ENCODE peak calls at places on chromosomes 13 and 19, in nine cellular contexts. One of them, this sample, is unnamed.

GRCh38 chr13:27117158-27117557 is 54.5 kb downstream of the USP12 start:
- DNase-seq in hepatocyte: no peak
- DNase-seq in stimulated activated CD4-positive, alpha-beta T cell treated with anti-CD3 and anti-CD28 coated beads, Interleukin-4, amount 100 ng/mL, for 4 hours: no peak
- DNase-seq in AG04450: peak; percentile 30
- DNase-seq in NCI-H1092 treated with DMSO at 0.1 percent for 48 hours: no peak
- DNase-seq in Right ventricle myocardium superior: no peak
- DNase-seq in cardiac muscle cell: no peak
- DNase-seq in colonic mucosa: no peak
- DNase-seq in iris pigment epithelial cell: peak; percentile 74
- DNase-seq in this sample: no peak

GRCh38 chr19:3210347-3211017 is 14.0 kb upstream of the CELF5 start:
- DNase-seq in AG04450: no peak
- DNase-seq in NCI-H1092 treated with DMSO at 0.1 percent for 48 hours: peak; percentile 3
- DNase-seq in colonic mucosa: peak; percentile 68
- DNase-seq in cardiac muscle cell: peak; percentile 46
- DNase-seq in hepatocyte: peak; percentile 52
- DNase-seq in stimulated activated CD4-positive, alpha-beta T cell treated with anti-CD3 and anti-CD28 coated beads, Interleukin-4, amount 100 ng/mL, for 4 hours: peak; percentile 57
- DNase-seq in iris pigment epithelial cell: peak; percentile 21
- DNase-seq in Right ventricle myocardium superior: peak; percentile 78
- DNase-seq in this sample: peak; percentile 48

GRCh38 chr13:80475718-80476117 is 134.8 kb upstream of the SPRY2 start:
- DNase-seq in Right ventricle myocardium superior: no peak
- DNase-seq in iris pigment epithelial cell: no peak
- DNase-seq in AG04450: no peak
- DNase-seq in colonic mucosa: no peak
- DNase-seq in stimulated activated CD4-positive, alpha-beta T cell treated with anti-CD3 and anti-CD28 coated beads, Interleukin-4, amount 100 ng/mL, for 4 hours: no peak
- DNase-seq in NCI-H1092 treated with DMSO at 0.1 percent for 48 hours: no peak
- DNase-seq in hepatocyte: no peak
- DNase-seq in cardiac muscle cell: no peak
- DNase-seq in this sample: no peak

GRCh38 chr19:14632286-14632685 is 42.4 kb downstream of the ADGRE3 start:
- DNase-seq in Right ventricle myocardium superior: no peak
- DNase-seq in hepatocyte: no peak
- DNase-seq in AG04450: no peak
- DNase-seq in iris pigment epithelial cell: peak; percentile 52
- DNase-seq in colonic mucosa: peak; percentile 20
- DNase-seq in stimulated activated CD4-positive, alpha-beta T cell treated with anti-CD3 and anti-CD28 coated beads, Interleukin-4, amount 100 ng/mL, for 4 hours: no peak
- DNase-seq in cardiac muscle cell: no peak
- DNase-seq in NCI-H1092 treated with DMSO at 0.1 percent for 48 hours: no peak
- DNase-seq in this sample: peak; percentile 20

GRCh38 chr19:40523322-40524047 is 53.2 kb upstream of the SHKBP1 start:
- DNase-seq in cardiac muscle cell: peak; percentile 77
- DNase-seq in hepatocyte: peak; percentile 86
- DNase-seq in colonic mucosa: peak; percentile 79
- DNase-seq in iris pigment epithelial cell: peak; percentile 59
- DNase-seq in AG04450: no peak
- DNase-seq in NCI-H1092 treated with DMSO at 0.1 percent for 48 hours: peak; percentile 41
- DNase-seq in stimulated activated CD4-positive, alpha-beta T cell treated with anti-CD3 and anti-CD28 coated beads, Interleukin-4, amount 100 ng/mL, for 4 hours: peak; percentile 16
- DNase-seq in Right ventricle myocardium superior: peak; percentile 55
- DNase-seq in this sample: no peak

GRCh38 chr13:59914556-59914955 is 249.2 kb downstream of the DIAPH3 start:
- DNase-seq in colonic mucosa: no peak
- DNase-seq in Right ventricle myocardium superior: no peak
- DNase-seq in stimulated activated CD4-positive, alpha-beta T cell treated with anti-CD3 and anti-CD28 coated beads, Interleukin-4, amount 100 ng/mL, for 4 hours: no peak
- DNase-seq in AG04450: peak; percentile 13
- DNase-seq in iris pigment epithelial cell: peak; percentile 63
- DNase-seq in cardiac muscle cell: no peak
- DNase-seq in hepatocyte: no peak
- DNase-seq in NCI-H1092 treated with DMSO at 0.1 percent for 48 hours: no peak
- DNase-seq in this sample: no peak

GRCh38 chr19:14114854-14115253 is 2.7 kb downstream of the PRKACA start:
- DNase-seq in NCI-H1092 treated with DMSO at 0.1 percent for 48 hours: no peak
- DNase-seq in AG04450: no peak
- DNase-seq in colonic mucosa: peak; percentile 60
- DNase-seq in Right ventricle myocardium superior: peak; percentile 82
- DNase-seq in cardiac muscle cell: peak; percentile 44
- DNase-seq in hepatocyte: no peak
- DNase-seq in stimulated activated CD4-positive, alpha-beta T cell treated with anti-CD3 and anti-CD28 coated beads, Interleukin-4, amount 100 ng/mL, for 4 hours: peak; percentile 37
- DNase-seq in iris pigment epithelial cell: no peak
- DNase-seq in this sample: peak; percentile 21

GRCh38 chr13:97125810-97126738 is 96.1 kb upstream of the MBNL2 start:
- DNase-seq in hepatocyte: peak; percentile 64
- DNase-seq in colonic mucosa: no peak
- DNase-seq in iris pigment epithelial cell: peak; percentile 85
- DNase-seq in Right ventricle myocardium superior: no peak
- DNase-seq in stimulated activated CD4-positive, alpha-beta T cell treated with anti-CD3 and anti-CD28 coated beads, Interleukin-4, amount 100 ng/mL, for 4 hours: no peak
- DNase-seq in cardiac muscle cell: no peak
- DNase-seq in AG04450: no peak
- DNase-seq in NCI-H1092 treated with DMSO at 0.1 percent for 48 hours: no peak
- DNase-seq in this sample: no peak

GRCh38 chr13:59464926-59465325 is 698.8 kb downstream of the DIAPH3 start:
- DNase-seq in iris pigment epithelial cell: no peak
- DNase-seq in Right ventricle myocardium superior: no peak
- DNase-seq in stimulated activated CD4-positive, alpha-beta T cell treated with anti-CD3 and anti-CD28 coated beads, Interleukin-4, amount 100 ng/mL, for 4 hours: no peak
- DNase-seq in colonic mucosa: no peak
- DNase-seq in NCI-H1092 treated with DMSO at 0.1 percent for 48 hours: no peak
- DNase-seq in hepatocyte: no peak
- DNase-seq in cardiac muscle cell: no peak
- DNase-seq in AG04450: no peak
- DNase-seq in this sample: no peak

GRCh38 chr19:51702754-51703654 is 9.9 kb downstream of the SPACA6 start:
- DNase-seq in NCI-H1092 treated with DMSO at 0.1 percent for 48 hours: no peak
- DNase-seq in colonic mucosa: peak; percentile 70
- DNase-seq in stimulated activated CD4-positive, alpha-beta T cell treated with anti-CD3 and anti-CD28 coated beads, Interleukin-4, amount 100 ng/mL, for 4 hours: no peak
- DNase-seq in AG04450: no peak
- DNase-seq in Right ventricle myocardium superior: peak; percentile 60
- DNase-seq in hepatocyte: peak; percentile 54
- DNase-seq in cardiac muscle cell: no peak
- DNase-seq in iris pigment epithelial cell: no peak
- DNase-seq in this sample: no peak

GRCh38 chr19:43847884-43848283 is 20.8 kb downstream of the ZNF283 start:
- DNase-seq in stimulated activated CD4-positive, alpha-beta T cell treated with anti-CD3 and anti-CD28 coated beads, Interleukin-4, amount 100 ng/mL, for 4 hours: no peak
- DNase-seq in AG04450: no peak
- DNase-seq in NCI-H1092 treated with DMSO at 0.1 percent for 48 hours: no peak
- DNase-seq in cardiac muscle cell: no peak
- DNase-seq in hepatocyte: no peak
- DNase-seq in iris pigment epithelial cell: no peak
- DNase-seq in colonic mucosa: no peak
- DNase-seq in Right ventricle myocardium superior: no peak
- DNase-seq in this sample: no peak

GRCh38 chr19:50728084-50728737 is 5.0 kb downstream of the CLEC11A start:
- DNase-seq in iris pigment epithelial cell: peak; percentile 92
- DNase-seq in stimulated activated CD4-positive, alpha-beta T cell treated with anti-CD3 and anti-CD28 coated beads, Interleukin-4, amount 100 ng/mL, for 4 hours: peak; percentile 85
- DNase-seq in Right ventricle myocardium superior: peak; percentile 82
- DNase-seq in hepatocyte: peak; percentile 88
- DNase-seq in NCI-H1092 treated with DMSO at 0.1 percent for 48 hours: no peak
- DNase-seq in AG04450: no peak
- DNase-seq in colonic mucosa: peak; percentile 48
- DNase-seq in cardiac muscle cell: peak; percentile 98
- DNase-seq in this sample: peak; percentile 82

GRCh38 chr13:47933688-47934011 is 67.4 kb downstream of the SUCLA2 start:
- DNase-seq in stimulated activated CD4-positive, alpha-beta T cell treated with anti-CD3 and anti-CD28 coated beads, Interleukin-4, amount 100 ng/mL, for 4 hours: no peak
- DNase-seq in cardiac muscle cell: no peak
- DNase-seq in colonic mucosa: no peak
- DNase-seq in iris pigment epithelial cell: peak; percentile 58
- DNase-seq in NCI-H1092 treated with DMSO at 0.1 percent for 48 hours: no peak
- DNase-seq in hepatocyte: no peak
- DNase-seq in AG04450: no peak
- DNase-seq in Right ventricle myocardium superior: no peak
- DNase-seq in this sample: no peak

GRCh38 chr19:35143231-35143715 is at the start of gene FXYD7:
- DNase-seq in stimulated activated CD4-positive, alpha-beta T cell treated with anti-CD3 and anti-CD28 coated beads, Interleukin-4, amount 100 ng/mL, for 4 hours: no peak
- DNase-seq in hepatocyte: no peak
- DNase-seq in AG04450: no peak
- DNase-seq in iris pigment epithelial cell: no peak
- DNase-seq in Right ventricle myocardium superior: no peak
- DNase-seq in cardiac muscle cell: no peak
- DNase-seq in NCI-H1092 treated with DMSO at 0.1 percent for 48 hours: no peak
- DNase-seq in colonic mucosa: no peak
- DNase-seq in this sample: no peak